ENCODE peak calls at places on chromosomes 11 and 22, in seven cellular contexts. One of them, this sample, is unnamed.

GRCh38 chr22:42217752-42218280 is 52.6 kb downstream of the TCF20 start:
- DNase-seq in EL: no peak
- DNase-seq in heart left ventricle: no peak
- DNase-seq in LoVo: no peak
- DNase-seq in ELR: no peak
- DNase-seq in CD8-positive, alpha-beta memory T cell: no peak
- DNase-seq in effector memory CD8-positive, alpha-beta T cell: no peak
- DNase-seq in this sample: no peak

GRCh38 chr11:116124916-116125714 is 620.9 kb upstream of the CADM1 start:
- DNase-seq in EL: no peak
- DNase-seq in heart left ventricle: no peak
- DNase-seq in LoVo: no peak
- DNase-seq in ELR: no peak
- DNase-seq in CD8-positive, alpha-beta memory T cell: no peak
- DNase-seq in effector memory CD8-positive, alpha-beta T cell: no peak
- DNase-seq in this sample: no peak

GRCh38 chr11:830295-831131 is 2.2 kb upstream of the CD151 start:
- DNase-seq in EL: peak
- DNase-seq in heart left ventricle: peak
- DNase-seq in LoVo: no peak
- DNase-seq in ELR: peak
- DNase-seq in CD8-positive, alpha-beta memory T cell: peak
- DNase-seq in effector memory CD8-positive, alpha-beta T cell: peak
- DNase-seq in this sample: no peak

GRCh38 chr22:32512267-32512982 is 37.8 kb downstream of the FBXO7 start:
- DNase-seq in EL: no peak
- DNase-seq in heart left ventricle: no peak
- DNase-seq in LoVo: no peak
- DNase-seq in ELR: no peak
- DNase-seq in CD8-positive, alpha-beta memory T cell: no peak
- DNase-seq in effector memory CD8-positive, alpha-beta T cell: no peak
- DNase-seq in this sample: no peak

GRCh38 chr22:23065495-23066122 is 4.7 kb upstream of the GNAZ start:
- DNase-seq in EL: no peak
- DNase-seq in heart left ventricle: no peak
- DNase-seq in LoVo: no peak
- DNase-seq in ELR: no peak
- DNase-seq in CD8-positive, alpha-beta memory T cell: no peak
- DNase-seq in effector memory CD8-positive, alpha-beta T cell: no peak
- DNase-seq in this sample: no peak

GRCh38 chr22:30192427-30192826 is 54.1 kb downstream of the LIF start:
- DNase-seq in EL: no peak
- DNase-seq in heart left ventricle: no peak
- DNase-seq in LoVo: no peak
- DNase-seq in ELR: peak
- DNase-seq in CD8-positive, alpha-beta memory T cell: no peak
- DNase-seq in effector memory CD8-positive, alpha-beta T cell: no peak
- DNase-seq in this sample: no peak

GRCh38 chr11:46343520-46343919 is 3.7 kb upstream of the DGKZ start:
- DNase-seq in EL: no peak
- DNase-seq in heart left ventricle: no peak
- DNase-seq in LoVo: no peak
- DNase-seq in ELR: no peak
- DNase-seq in CD8-positive, alpha-beta memory T cell: no peak
- DNase-seq in effector memory CD8-positive, alpha-beta T cell: no peak
- DNase-seq in this sample: no peak

GRCh38 chr11:11346249-11346648 is 6.8 kb downstream of the CSNK2A3 start:
- DNase-seq in EL: no peak
- DNase-seq in heart left ventricle: no peak
- DNase-seq in LoVo: no peak
- DNase-seq in ELR: no peak
- DNase-seq in CD8-positive, alpha-beta memory T cell: no peak
- DNase-seq in effector memory CD8-positive, alpha-beta T cell: no peak
- DNase-seq in this sample: no peak

GRCh38 chr11:57977709-57978108 is 46.0 kb upstream of the OR9Q1 start:
- DNase-seq in EL: no peak
- DNase-seq in heart left ventricle: no peak
- DNase-seq in LoVo: no peak
- DNase-seq in ELR: no peak
- DNase-seq in CD8-positive, alpha-beta memory T cell: no peak
- DNase-seq in effector memory CD8-positive, alpha-beta T cell: no peak
- DNase-seq in this sample: no peak

GRCh38 chr11:35274909-35275807 is 136.2 kb downstream of the CD44 start:
- DNase-seq in EL: peak
- DNase-seq in heart left ventricle: peak
- DNase-seq in LoVo: peak
- DNase-seq in ELR: peak
- DNase-seq in CD8-positive, alpha-beta memory T cell: no peak
- DNase-seq in effector memory CD8-positive, alpha-beta T cell: no peak
- DNase-seq in this sample: no peak

GRCh38 chr11:45894555-45895247 is 9.2 kb downstream of the MAPK8IP1 start:
- DNase-seq in EL: no peak
- DNase-seq in heart left ventricle: no peak
- DNase-seq in LoVo: no peak
- DNase-seq in ELR: no peak
- DNase-seq in CD8-positive, alpha-beta memory T cell: no peak
- DNase-seq in effector memory CD8-positive, alpha-beta T cell: no peak
- DNase-seq in this sample: no peak

GRCh38 chr11:35257287-35257686 is 118.3 kb downstream of the CD44 start:
- DNase-seq in EL: no peak
- DNase-seq in heart left ventricle: no peak
- DNase-seq in LoVo: no peak
- DNase-seq in ELR: no peak
- DNase-seq in CD8-positive, alpha-beta memory T cell: peak
- DNase-seq in effector memory CD8-positive, alpha-beta T cell: no peak
- DNase-seq in this sample: no peak